ENCODE peak calls at places on chromosomes 5 and 9, in four cellular contexts. Z is AG10803, B is esophagus squamous epithelium, D is WERI-Rb-1. C is an unnamed sample.

GRCh38 chr9:6788175-6789016 is 30.6 kb downstream of the KDM4C start:
- DNase-seq in Z (peak; percentile 47), B (no peak), D (no peak), C (no peak)

GRCh38 chr5:128111818-128112448 is 28.4 kb downstream of the SLC12A2 start:
- DNase-seq in Z (peak; percentile 64), B (no peak), D (no peak), C (no peak)

GRCh38 chr9:35225677-35226076 is 63.9 kb downstream of the UNC13B start:
- DNase-seq in Z (no peak), B (no peak), D (no peak), C (no peak)

GRCh38 chr9:26301659-26302058 is 590.9 kb downstream of the CAAP1 start:
- DNase-seq in Z (no peak), B (no peak), D (no peak), C (no peak)

GRCh38 chr9:123480096-123480495 is 124.1 kb downstream of the CRB2 start:
- DNase-seq in Z (no peak), B (no peak), D (no peak), C (no peak)

GRCh38 chr5:154118832-154119442 is 71.6 kb upstream of the GALNT10 start:
- DNase-seq in Z (no peak), B (no peak), D (no peak), C (no peak)

GRCh38 chr5:128380324-128380723 is 157.7 kb downstream of the FBN2 start:
- DNase-seq in Z (no peak), B (no peak), D (no peak), C (no peak)

GRCh38 chr5:40676643-40677333 is 2.9 kb upstream of the PTGER4 start:
- DNase-seq in Z (peak; percentile 82), B (no peak), D (no peak), C (no peak)

GRCh38 chr5:38731461-38731860 is 114.4 kb upstream of the OSMR start:
- DNase-seq in Z (no peak), B (no peak), D (no peak), C (no peak)

DNA sequence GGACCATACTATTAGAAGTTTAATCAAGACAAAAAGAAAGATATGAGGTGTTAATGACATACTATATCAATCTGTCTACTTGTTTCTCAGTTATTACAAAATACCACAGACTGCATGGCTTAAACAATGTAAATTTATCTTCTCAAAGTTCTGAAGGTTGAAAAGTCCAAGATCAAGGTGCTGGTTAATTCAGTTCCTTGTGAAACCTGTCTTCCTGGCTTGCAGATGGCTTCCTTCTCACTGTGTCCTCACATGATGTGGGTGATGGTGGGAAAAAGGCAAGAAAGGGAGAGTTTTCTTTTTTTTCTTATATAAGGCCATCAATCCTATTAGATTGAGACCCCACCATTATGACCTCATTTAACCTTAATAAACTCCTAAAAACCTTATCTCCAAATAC is 15.6 kb upstream of the SPINK14 start:
- DNase-seq in Z (no peak), B (no peak), D (no peak), C (no peak)
- H3K4me3 ChIP-seq in Z (no peak overlapping the region), B (no peak overlapping the region), D (no peak overlapping the region), C (no peak overlapping the region)

GRCh38 chr5:29161399-29161798 is 2032.1 kb upstream of the CDH6 start:
- DNase-seq in Z (no peak), B (no peak), D (no peak), C (no peak)

GRCh38 chr5:29157975-29158374 is 2035.5 kb upstream of the CDH6 start:
- DNase-seq in Z (no peak), B (no peak), D (no peak), C (no peak)

GRCh38 chr5:29162297-29162696 is 2031.2 kb upstream of the CDH6 start:
- DNase-seq in Z (no peak), B (no peak), D (no peak), C (no peak)

GRCh38 chr5:29161897-29162296 is 2031.6 kb upstream of the CDH6 start:
- DNase-seq in Z (no peak), B (no peak), D (no peak), C (no peak)
- H3K4me3 ChIP-seq in Z (no peak overlapping the region), B (no peak overlapping the region), D (no peak overlapping the region), C (no peak overlapping the region)

GRCh38 chr9:137296214-137297059 is 5.6 kb downstream of the NRARP start:
- DNase-seq in Z (no peak), B (no peak), D (no peak), C (no peak)
- H3K4me3 ChIP-seq in Z (no peak overlapping the region), B (peak overlapping the region; percentile 29), D (peak overlapping the region; percentile 37), C (peak overlapping the region; percentile 22)

GRCh38 chr5:14108170-14108996 is 34.8 kb upstream of the TRIO start:
- DNase-seq in Z (peak; percentile 77), B (no peak), D (peak; percentile 68), C (peak; percentile 63)

GRCh38 chr5:14110196-14110595 is 32.9 kb upstream of the TRIO start:
- DNase-seq in Z (peak; percentile 20), B (no peak), D (no peak), C (no peak)

GRCh38 chr5:14109041-14109747 is 33.9 kb upstream of the TRIO start:
- DNase-seq in Z (peak; percentile 64), B (no peak), D (no peak), C (no peak)

GRCh38 chr5:14109771-14110170 is 33.4 kb upstream of the TRIO start:
- DNase-seq in Z (peak; percentile 15), B (no peak), D (no peak), C (no peak)

GRCh38 chr5:14110680-14111079 is 32.5 kb upstream of the TRIO start:
- DNase-seq in Z (peak; percentile 97), B (no peak), D (no peak), C (no peak)
- H3K4me3 ChIP-seq in Z (no peak overlapping the region), B (no peak overlapping the region), D (no peak overlapping the region), C (no peak overlapping the region)

GRCh38 chr5:169583101-169583423 is 511 bp upstream of the SPDL1 start:
- DNase-seq in Z (no peak), B (no peak), D (no peak), C (no peak)
- H3K4me3 ChIP-seq in Z (peak overlapping the region; percentile 92), B (peak overlapping the region; percentile 61), D (peak overlapping the region; percentile 79), C (peak overlapping the region; percentile 83)

DNA sequence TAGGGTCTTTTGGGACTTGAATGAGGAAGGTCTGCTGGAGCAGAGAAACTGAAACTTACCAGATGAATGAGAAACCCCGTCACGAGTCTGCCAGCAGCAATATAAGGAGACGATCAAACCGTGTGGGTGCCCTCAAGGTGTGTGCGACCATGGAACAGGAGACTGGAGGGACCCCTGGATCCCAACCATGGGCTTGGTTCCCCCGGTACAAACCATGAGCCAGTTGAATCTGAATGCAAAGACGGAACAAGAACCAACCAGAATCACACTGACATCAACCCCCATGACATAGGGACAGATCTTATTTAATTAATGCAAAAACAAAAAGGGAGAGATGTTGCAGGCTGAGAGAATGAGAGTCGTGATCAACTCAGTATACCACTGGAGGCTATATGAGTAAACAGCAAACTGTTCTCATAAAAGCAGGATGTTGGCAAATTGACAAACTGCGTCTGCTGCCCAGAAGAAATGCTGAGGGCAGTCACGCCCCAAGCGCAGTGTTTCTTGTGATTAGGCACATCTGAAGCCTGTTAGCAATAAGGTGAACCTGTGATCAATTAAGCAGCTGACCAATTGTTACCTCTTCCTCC is 475.5 kb upstream of the ACO1 start:
- DNase-seq in Z (no peak), B (no peak), D (no peak), C (no peak)
- H3K4me3 ChIP-seq in Z (no peak overlapping the region), B (no peak overlapping the region), D (no peak overlapping the region), C (no peak overlapping the region)

GRCh38 chr9:69170231-69170630 is 3.8 kb upstream of the TJP2 start:
- DNase-seq in Z (no peak), B (no peak), D (no peak), C (no peak)

GRCh38 chr9:69171049-69171448 is 3.0 kb upstream of the TJP2 start:
- DNase-seq in Z (no peak), B (no peak), D (no peak), C (no peak)

GRCh38 chr9:69171517-69171916 is 2.6 kb upstream of the TJP2 start:
- DNase-seq in Z (no peak), B (no peak), D (no peak), C (no peak)

GRCh38 chr9:69165581-69165980 is 8.5 kb upstream of the TJP2 start:
- DNase-seq in Z (no peak), B (no peak), D (no peak), C (no peak)

GRCh38 chr9:69168709-69169217 is 5.3 kb upstream of the TJP2 start:
- DNase-seq in Z (peak; percentile 51), B (no peak), D (no peak), C (no peak)
- H3K4me3 ChIP-seq in Z (no peak overlapping the region), B (no peak overlapping the region), D (no peak overlapping the region), C (no peak overlapping the region)

GRCh38 chr5:80961376-80962281 is 1.5 kb downstream of the RASGRF2 start:
- DNase-seq in Z (no peak), B (no peak), D (no peak), C (no peak)
- H3K4me3 ChIP-seq in Z (no peak overlapping the region), B (peak overlapping the region; percentile 28), D (peak overlapping the region; percentile 45), C (peak overlapping the region; percentile 75)

DNA sequence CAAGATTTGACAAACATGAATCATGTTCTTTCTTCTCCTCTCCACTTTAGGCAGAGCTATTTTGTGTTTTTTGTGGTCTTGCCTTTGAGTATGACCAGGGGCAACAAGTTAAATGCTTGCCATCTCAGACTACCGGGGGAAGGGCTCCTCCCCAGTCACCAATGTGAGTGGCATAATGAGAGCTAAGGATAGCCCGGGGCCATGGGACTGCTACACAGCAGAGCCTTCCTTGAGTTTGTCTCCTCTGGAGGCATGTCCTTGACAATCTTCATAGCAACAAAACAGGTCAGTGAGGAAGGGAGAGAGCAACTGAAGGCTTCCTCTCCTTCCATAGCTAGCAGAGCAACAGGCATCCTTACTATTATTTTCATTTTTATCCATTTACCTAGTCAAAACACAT is 299.3 kb downstream of the ENC1 start:
- DNase-seq in Z (no peak), B (no peak), D (no peak), C (no peak)
- H3K4me3 ChIP-seq in Z (no peak overlapping the region), B (no peak overlapping the region), D (no peak overlapping the region), C (no peak overlapping the region)